ENCODE peak calls at places on chromosomes 6 and 20, in ten cellular contexts. F is adrenal gland, E is gastrocnemius medialis, X is prostate gland, T is A549, J is breast epithelium, K is upper lobe of left lung, M is heart left ventricle, I is body of pancreas, G is esophagus squamous epithelium. P is an unnamed sample.
A peak's percentile ranks its signal among the peaks of the same experiment; 100 is the strongest.

GRCh38 chr20:50694379-50695143 is 3.2 kb upstream of the RIPOR3 start:
- DNase-seq in F (no peak), E (no peak), X (no peak), T (no peak), J (no peak), K (peak; percentile 54), M (no peak), I (no peak), G (no peak), P (no peak)

GRCh38 chr6:90365565-90366219 is 69.0 kb upstream of the BACH2 start:
- DNase-seq in F (no peak), E (no peak), X (no peak), T (no peak), J (no peak), K (no peak), M (no peak), I (no peak), G (no peak), P (no peak)

GRCh38 chr6:47146426-47147174 is 104.5 kb upstream of the ADGRF1 start:
- DNase-seq in F (no peak), E (no peak), X (no peak), T (no peak), J (no peak), K (no peak), M (no peak), I (no peak), G (no peak), P (no peak)

GRCh38 chr6:7974932-7975763 is 64.6 kb upstream of the TXNDC5 start:
- DNase-seq in F (peak; percentile 98), E (peak; percentile 80), X (peak; percentile 85), T (peak; percentile 93), J (peak; percentile 49), K (peak; percentile 63), M (peak; percentile 94), I (peak; percentile 79), G (no peak), P (peak; percentile 96)

GRCh38 chr6:144415835-144416237 is 130.7 kb downstream of the UTRN start:
- DNase-seq in F (no peak), E (no peak), X (no peak), T (peak; percentile 14), J (no peak), K (no peak), M (no peak), I (no peak), G (no peak), P (no peak)

GRCh38 chr20:53399592-53400335 is 193.9 kb downstream of the ZNF217 start:
- DNase-seq in F (no peak), E (no peak), X (no peak), T (no peak), J (no peak), K (peak; percentile 76), M (no peak), I (peak; percentile 42), G (no peak), P (no peak)

GRCh38 chr6:81767163-81768000 is 14.9 kb upstream of the TENT5A start:
- DNase-seq in F (no peak), E (peak; percentile 25), X (no peak), T (peak; percentile 38), J (peak; percentile 33), K (peak; percentile 62), M (no peak), I (no peak), G (no peak), P (no peak)

GRCh38 chr20:60074276-60074675 is 116.1 kb downstream of the CDH26 start:
- DNase-seq in F (no peak), E (no peak), X (no peak), T (no peak), J (no peak), K (no peak), M (no peak), I (no peak), G (no peak), P (no peak)

GRCh38 chr6:33620158-33620583 is 951 bp upstream of the ITPR3 start:
- DNase-seq in F (peak; percentile 43), E (no peak), X (peak; percentile 49), T (no peak), J (no peak), K (peak; percentile 55), M (peak; percentile 44), I (peak; percentile 56), G (no peak), P (no peak)

GRCh38 chr6:149854532-149854931 is 9.6 kb downstream of the LRP11 start:
- DNase-seq in F (no peak), E (no peak), X (no peak), T (peak; percentile 60), J (peak; percentile 40), K (peak; percentile 80), M (no peak), I (peak; percentile 25), G (no peak), P (no peak)

GRCh38 chr6:46352541-46353267 is 138.5 kb downstream of the RCAN2 start:
- DNase-seq in F (peak; percentile 13), E (peak; percentile 26), X (no peak), T (no peak), J (no peak), K (no peak), M (peak; percentile 32), I (peak; percentile 20), G (no peak), P (no peak)

GRCh38 chr6:144405173-144405572 is 120.0 kb downstream of the UTRN start:
- DNase-seq in F (no peak), E (no peak), X (no peak), T (no peak), J (no peak), K (no peak), M (no peak), I (no peak), G (no peak), P (no peak)

GRCh38 chr6:1075444-1075843 is 236.5 kb upstream of the FOXQ1 start:
- DNase-seq in F (no peak), E (no peak), X (no peak), T (no peak), J (no peak), K (no peak), M (no peak), I (no peak), G (no peak), P (no peak)

GRCh38 chr20:24894488-24894887 is 54.6 kb upstream of the CST7 start:
- DNase-seq in F (no peak), E (no peak), X (no peak), T (no peak), J (no peak), K (no peak), M (no peak), I (no peak), G (no peak), P (no peak)

GRCh38 chr6:28281288-28282064 is at the start of gene PGBD1:
- DNase-seq in F (peak; percentile 63), E (peak; percentile 36), X (peak; percentile 39), T (peak; percentile 83), J (peak; percentile 24), K (peak; percentile 68), M (peak; percentile 89), I (peak; percentile 68), G (no peak), P (peak; percentile 49)

GRCh38 chr20:32606107-32606506 is 21.0 kb upstream of the NOL4L start:
- DNase-seq in F (no peak), E (no peak), X (no peak), T (no peak), J (no peak), K (no peak), M (no peak), I (no peak), G (no peak), P (no peak)

GRCh38 chr6:154865291-154865690 is 129.8 kb upstream of the TIAM2 start:
- DNase-seq in F (no peak), E (no peak), X (no peak), T (no peak), J (no peak), K (no peak), M (no peak), I (no peak), G (no peak), P (no peak)

GRCh38 chr6:127637830-127638229 is 60.9 kb downstream of the C6orf58 start:
- DNase-seq in F (no peak), E (no peak), X (no peak), T (no peak), J (no peak), K (peak; percentile 22), M (no peak), I (no peak), G (no peak), P (no peak)
- TF ChIP-seq POLR2A in F (no peak), E (no peak), X (no peak), T (no peak), J (no peak), K (no peak), M (no peak), I (no peak), G (no peak), P (no peak)

GRCh38 chr20:63355781-63356295 is 5.3 kb downstream of the CHRNA4 start:
- DNase-seq in F (no peak), E (no peak), X (no peak), T (no peak), J (no peak), K (no peak), M (no peak), I (no peak), G (no peak), P (no peak)
- H3K4me3 ChIP-seq in F (no peak overlapping the region), E (no peak overlapping the region), X (no peak overlapping the region), T (no peak overlapping the region), J (no peak overlapping the region), K (no peak overlapping the region), M (no peak overlapping the region), I (no peak overlapping the region), G (no peak overlapping the region), P (no peak overlapping the region)

GRCh38 chr6:157838718-157839430 is 15.8 kb downstream of the SNX9 start:
- DNase-seq in F (no peak), E (no peak), X (no peak), T (no peak), J (no peak), K (no peak), M (no peak), I (no peak), G (no peak), P (no peak)
- H3K27ac ChIP-seq in F (no peak overlapping the region), E (no peak overlapping the region), X (no peak overlapping the region), T (peak overlapping the region; percentile 28), J (no peak overlapping the region), K (no peak overlapping the region), M (no peak overlapping the region), I (no peak overlapping the region), G (no peak overlapping the region), P (no peak overlapping the region)

GRCh38 chr6:3019749-3020320 is 20.1 kb downstream of the NQO2 start:
- DNase-seq in F (no peak), E (no peak), X (no peak), T (no peak), J (no peak), K (no peak), M (no peak), I (no peak), G (no peak), P (no peak)

GRCh38 chr6:3026811-3027626 is 27.3 kb downstream of the NQO2 start:
- DNase-seq in F (no peak), E (no peak), X (no peak), T (no peak), J (no peak), K (peak; percentile 42), M (no peak), I (peak; percentile 46), G (no peak), P (no peak)

GRCh38 chr6:3022765-3023662 is 23.3 kb downstream of the NQO2 start:
- DNase-seq in F (peak; percentile 32), E (no peak), X (no peak), T (peak; percentile 16), J (no peak), K (peak; percentile 56), M (peak; percentile 44), I (no peak), G (no peak), P (no peak)

GRCh38 chr6:3019065-3019464 is 19.4 kb downstream of the NQO2 start:
- DNase-seq in F (no peak), E (no peak), X (no peak), T (no peak), J (no peak), K (no peak), M (no peak), I (no peak), G (no peak), P (no peak)

GRCh38 chr6:3023663-3024483 is 24.2 kb downstream of the NQO2 start:
- DNase-seq in F (peak; percentile 96), E (peak; percentile 97), X (peak; percentile 85), T (peak; percentile 89), J (peak; percentile 83), K (peak; percentile 95), M (peak; percentile 97), I (peak; percentile 90), G (peak; percentile 59), P (peak; percentile 90)
- TF ChIP-seq POLR2A in F (peak; percentile 30), E (peak; percentile 89), X (peak; percentile 60), T (peak; percentile 31), J (no peak), K (peak; percentile 50), M (peak; percentile 75), I (no peak), G (peak; percentile 52), P (peak; percentile 63)